ENCODE peak calls at places on chromosomes 2 and 18, in five cellular contexts. B is Panc1; Q is osteocyte; W is stimulated activated CD8-positive, alpha-beta memory T cell treated with anti-CD3 and anti-CD28 coated beads, Interleukin-7, amount 100 ng/mL, for 1 hour; Z is fibroblast of the conjunctiva. P is an unnamed sample.

GRCh38 chr2:1509271-1509995 is 96.2 kb downstream of the TPO start:
- DNase-seq in B (no peak), Q (no peak), W (no peak), Z (no peak), P (no peak)

GRCh38 chr2:119196301-119197124 is 27.1 kb upstream of the STEAP3 start:
- DNase-seq in B (no peak), Q (no peak), W (no peak), Z (no peak), P (peak; percentile 17)

GRCh38 chr2:215382480-215382879 is 53.4 kb downstream of the FN1 start:
- DNase-seq in B (no peak), Q (no peak), W (no peak), Z (no peak), P (no peak)

GRCh38 chr2:20456049-20456665 is 9.3 kb downstream of the RHOB start:
- DNase-seq in B (no peak), Q (no peak), W (no peak), Z (no peak), P (no peak)

GRCh38 chr2:222304737-222305509 is 6.1 kb upstream of the PAX3 start:
- DNase-seq in B (no peak), Q (no peak), W (no peak), Z (no peak), P (no peak)

GRCh38 chr2:202133556-202134245 is 60.6 kb downstream of the KIAA2012 start:
- DNase-seq in B (no peak), Q (no peak), W (no peak), Z (no peak), P (no peak)

GRCh38 chr18:36340232-36340631 is 42.7 kb downstream of the FHOD3 start:
- DNase-seq in B (no peak), Q (no peak), W (no peak), Z (no peak), P (no peak)

GRCh38 chr18:73274812-73275621 is 407.2 kb upstream of the NETO1 start:
- DNase-seq in B (no peak), Q (no peak), W (no peak), Z (no peak), P (no peak)

GRCh38 chr2:190158798-190159434 is 96.4 kb upstream of the MSTN start:
- DNase-seq in B (no peak), Q (no peak), W (no peak), Z (no peak), P (no peak)

GRCh38 chr2:223383315-223383714 is 218.8 kb downstream of the SCG2 start:
- DNase-seq in B (no peak), Q (no peak), W (no peak), Z (no peak), P (peak; percentile 5)

GRCh38 chr18:46338761-46339160 is 234.6 kb downstream of the HAUS1 start:
- DNase-seq in B (no peak), Q (no peak), W (no peak), Z (no peak), P (no peak)

GRCh38 chr18:74522635-74523548 is 11.4 kb upstream of the CNDP1 start:
- DNase-seq in B (no peak), Q (no peak), W (no peak), Z (no peak), P (no peak)

GRCh38 chr2:170434900-170435640 is 257.1 kb downstream of the MYO3B start:
- DNase-seq in B (no peak), Q (no peak), W (no peak), Z (no peak), P (no peak)

GRCh38 chr2:176101862-176102261 is 2.3 kb downstream of the HOXD12 start:
- DNase-seq in B (no peak), Q (no peak), W (no peak), Z (no peak), P (no peak)

GRCh38 chr2:232658217-232658785 is 24.9 kb downstream of the EFHD1 start:
- DNase-seq in B (no peak), Q (no peak), W (no peak), Z (peak; percentile 10), P (no peak)

GRCh38 chr18:43236921-43237320 is 40.4 kb downstream of the SYT4 start:
- DNase-seq in B (no peak), Q (no peak), W (no peak), Z (no peak), P (no peak)

GRCh38 chr2:58539973-58540372 is 298.8 kb upstream of the FANCL start:
- DNase-seq in B (no peak), Q (no peak), W (no peak), Z (no peak), P (no peak)

GRCh38 chr2:65227035-65227470 is 578 bp upstream of the ACTR2 start:
- DNase-seq in B (no peak), Q (no peak), W (no peak), Z (no peak), P (no peak)

GRCh38 chr2:128611421-128612320 is 293.0 kb upstream of the HS6ST1 start:
- DNase-seq in B (no peak), Q (no peak), W (no peak), Z (no peak), P (no peak)

GRCh38 chr2:217899231-217900009 is 103.4 kb downstream of the TNS1 start:
- DNase-seq in B (no peak), Q (no peak), W (no peak), Z (peak; percentile 73), P (peak; percentile 67)

GRCh38 chr2:130372055-130372832 is 16.4 kb downstream of the PTPN18 start:
- DNase-seq in B (no peak), Q (peak; percentile 96), W (peak; percentile 43), Z (peak; percentile 74), P (peak; percentile 43)

GRCh38 chr2:215396595-215397313 is 39.1 kb downstream of the FN1 start:
- DNase-seq in B (no peak), Q (no peak), W (no peak), Z (peak; percentile 28), P (peak; percentile 77)

GRCh38 chr2:58336416-58336815 is 95.3 kb upstream of the FANCL start:
- DNase-seq in B (no peak), Q (no peak), W (no peak), Z (no peak), P (no peak)

GRCh38 chr2:32947484-32948143 is 861 bp downstream of the LTBP1 start:
- DNase-seq in B (no peak), Q (no peak), W (no peak), Z (peak; percentile 17), P (no peak)

GRCh38 chr2:218286570-218287459 is 5.5 kb downstream of the TMBIM1 start:
- DNase-seq in B (peak; percentile 83), Q (peak; percentile 92), W (peak; percentile 56), Z (peak; percentile 95), P (peak; percentile 85)

GRCh38 chr2:46655551-46656436 is 176.4 kb downstream of the TMEM247 start:
- DNase-seq in B (no peak), Q (no peak), W (no peak), Z (no peak), P (no peak)

GRCh38 chr2:185618630-185619029 is 120.0 kb upstream of the FSIP2 start:
- DNase-seq in B (no peak), Q (no peak), W (no peak), Z (no peak), P (no peak)

GRCh38 chr2:12918841-12919445 is 202.2 kb downstream of the TRIB2 start:
- DNase-seq in B (no peak), Q (no peak), W (no peak), Z (peak; percentile 66), P (peak; percentile 98)

GRCh38 chr18:36901277-36901701 is 72.4 kb downstream of the KIAA1328 start:
- DNase-seq in B (no peak), Q (no peak), W (no peak), Z (no peak), P (no peak)

GRCh38 chr2:1598800-1599199 is 145.5 kb downstream of the PXDN start:
- DNase-seq in B (no peak), Q (no peak), W (no peak), Z (no peak), P (no peak)

GRCh38 chr2:151120016-151120415 is 141.6 kb downstream of the RBM43 start:
- DNase-seq in B (no peak), Q (no peak), W (no peak), Z (no peak), P (no peak)

GRCh38 chr2:168624028-168624427 is 168.0 kb downstream of the CERS6 start:
- DNase-seq in B (no peak), Q (no peak), W (no peak), Z (no peak), P (no peak)

GRCh38 chr2:36450466-36451196 is 95.1 kb downstream of the CRIM1 start:
- DNase-seq in B (no peak), Q (no peak), W (no peak), Z (peak; percentile 72), P (peak; percentile 68)

P was measured in AG09309.